ENCODE peak calls at places on chromosomes 11 and 22, in four cellular contexts. I is astrocyte of the spinal cord, L is natural killer cell, T is neural progenitor cell. C is an unnamed sample.

GRCh38 chr22:45575607-45576272 is 73.1 kb downstream of the FBLN1 start:
- DNase-seq in L (no peak), I (no peak), T (no peak), C (no peak)

GRCh38 chr11:121723261-121723741 is 270.5 kb upstream of the SORL1-AS1 start:
- DNase-seq in I (peak; percentile 71), T (peak; percentile 37), L (no peak), C (no peak)

GRCh38 chr11:2592559-2593392 is 107.0 kb downstream of the KCNQ1OT1 start:
- DNase-seq in I (no peak), T (no peak), L (peak; percentile 9), C (no peak)

GRCh38 chr11:128316541-128317206 is 270.7 kb downstream of the ETS1 start:
- DNase-seq in T (no peak), I (no peak), L (no peak), C (no peak)

GRCh38 chr22:40182231-40182835 is 4.6 kb downstream of the TNRC6B start:
- DNase-seq in T (no peak), I (no peak), L (no peak), C (no peak)

GRCh38 chr11:13120691-13121090 is 111.6 kb downstream of the RASSF10 start:
- DNase-seq in L (no peak), I (peak; percentile 75), T (no peak), C (no peak)

GRCh38 chr22:39287076-39287743 is 32.2 kb downstream of the RPL3 start:
- DNase-seq in I (no peak), L (no peak), T (no peak), C (no peak)

GRCh38 chr11:19980957-19981669 is 179.2 kb downstream of the DBX1 start:
- DNase-seq in T (no peak), L (no peak), I (peak; percentile 62), C (no peak)

GRCh38 chr11:114610550-114610949 is 15.0 kb upstream of the NXPE4 start:
- DNase-seq in I (no peak), L (no peak), T (no peak), C (no peak)

GRCh38 chr11:132114185-132114584 is 743.8 kb downstream of the NTM start:
- DNase-seq in I (no peak), T (peak; percentile 78), L (no peak), C (peak; percentile 19)

GRCh38 chr11:117716652-117717440 is 80.2 kb downstream of the DSCAML1 start:
- DNase-seq in L (no peak), I (no peak), T (no peak), C (no peak)

GRCh38 chr22:27399161-27399560 is 402.4 kb downstream of the MN1 start:
- DNase-seq in L (no peak), I (no peak), T (no peak), C (no peak)

GRCh38 chr11:47378011-47378835 is at the start of gene SPI1:
- DNase-seq in I (no peak), T (no peak), L (no peak), C (no peak)

GRCh38 chr11:61974766-61975631 is 7.6 kb upstream of the FTH1 start:
- DNase-seq in T (no peak), I (no peak), L (no peak), C (no peak)

GRCh38 chr11:41522391-41522790 is 62.9 kb upstream of the LRRC4C start:
- DNase-seq in I (peak; percentile 34), T (no peak), L (no peak), C (no peak)

GRCh38 chr22:17272511-17272991 is 53.3 kb upstream of the ADA2 start:
- DNase-seq in L (no peak), I (no peak), T (peak; percentile 72), C (no peak)

GRCh38 chr22:26687439-26687838 is 30.1 kb downstream of the MIAT start:
- DNase-seq in T (no peak), I (no peak), L (no peak), C (no peak)

GRCh38 chr11:117201906-117202305 is 2.7 kb downstream of the TAGLN start:
- DNase-seq in T (no peak), I (no peak), L (no peak), C (no peak)

GRCh38 chr11:58616594-58616993 is 5.9 kb upstream of the CNTF start:
- DNase-seq in I (peak; percentile 92), L (no peak), T (no peak), C (no peak)

GRCh38 chr22:27045103-27045940 is 387.9 kb downstream of the MIAT start:
- DNase-seq in L (no peak), I (peak; percentile 55), T (no peak), C (no peak)

GRCh38 chr11:92811341-92811740 is 158.1 kb upstream of the MTNR1B start:
- DNase-seq in T (no peak), I (no peak), L (no peak), C (no peak)

GRCh38 chr11:10758959-10759358 is 7.9 kb downstream of the CTR9 start:
- DNase-seq in I (no peak), T (no peak), L (no peak), C (no peak)

GRCh38 chr11:118342503-118343161 is at the start of gene CD3D:
- DNase-seq in I (no peak), L (no peak), T (no peak), C (no peak)

GRCh38 chr11:43895601-43896000 is 15.0 kb downstream of the ALKBH3 start:
- DNase-seq in I (no peak), T (no peak), L (no peak), C (no peak)

GRCh38 chr11:68142028-68142412 is 20.8 kb upstream of the CHKA start:
- DNase-seq in T (no peak), I (no peak), L (peak; percentile 26), C (no peak)

GRCh38 chr11:57073121-57073520 is 84.4 kb downstream of the OR5AK2 start:
- DNase-seq in I (no peak), T (no peak), L (no peak), C (no peak)

GRCh38 chr22:27699676-27700075 is 101.9 kb downstream of the MN1 start:
- DNase-seq in I (no peak), L (no peak), T (no peak), C (no peak)

GRCh38 chr11:67585911-67586310 is 2.3 kb downstream of the GSTP1 start:
- DNase-seq in L (no peak), T (no peak), I (no peak), C (no peak)

GRCh38 chr11:78265326-78265725 is 76.6 kb downstream of the USP35 start:
- DNase-seq in I (no peak), L (no peak), T (no peak), C (no peak)

GRCh38 chr11:26704249-26704648 is 17.6 kb downstream of the SLC5A12 start:
- DNase-seq in T (no peak), I (peak; percentile 12), L (no peak), C (no peak)

GRCh38 chr11:66272600-66272999 is 4.2 kb downstream of the RAB1B start:
- DNase-seq in L (peak; percentile 54), I (no peak), T (no peak), C (no peak)

GRCh38 chr11:2697871-2698270 is 1.9 kb downstream of the KCNQ1OT1 start:
- DNase-seq in I (no peak), L (no peak), T (no peak), C (no peak)

GRCh38 chr11:65479184-65480145 is 19.4 kb upstream of the MALAT1 start:
- DNase-seq in L (no peak), T (peak; percentile 74), I (peak; percentile 84), C (no peak)

DNA sequence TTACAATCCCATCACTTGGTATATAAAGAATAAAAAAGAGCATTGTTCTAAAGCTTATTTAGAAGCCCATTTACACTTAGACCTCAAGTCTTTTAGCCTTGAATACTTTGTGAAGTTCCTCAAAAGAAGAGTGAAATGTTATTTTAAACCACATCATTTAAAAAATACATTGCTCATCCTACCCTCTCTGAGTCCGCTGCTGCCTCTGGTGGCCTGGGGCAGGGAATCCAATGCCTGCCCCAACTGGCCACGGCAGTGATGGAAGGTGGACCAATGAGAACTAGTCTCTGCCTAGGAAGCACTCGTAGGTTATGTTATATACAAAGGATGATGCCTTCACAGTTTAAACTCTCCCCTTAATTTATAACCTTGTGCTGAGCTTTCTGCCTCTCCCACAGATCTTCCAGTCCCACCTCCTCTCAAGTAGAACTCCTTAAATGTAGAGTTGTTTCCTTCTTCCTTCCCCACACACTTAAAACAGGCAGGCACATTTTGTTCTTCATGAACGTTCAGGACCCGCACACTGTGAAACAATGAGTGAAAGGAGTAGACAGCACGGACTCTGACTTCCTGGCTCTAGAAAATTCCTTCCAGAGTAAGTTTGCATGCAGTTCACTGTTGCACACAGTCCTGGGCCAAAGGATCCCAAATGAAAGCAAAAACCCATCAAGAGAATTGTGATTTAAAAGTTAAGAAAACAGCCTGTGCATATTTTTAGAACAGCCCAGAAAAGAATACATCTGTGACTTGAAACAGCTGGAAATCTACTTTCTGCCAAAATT is 167.8 kb downstream of the RRAS2 start:
- DNase-seq in L (no peak), I (no peak), T (no peak), C (no peak)
- TF ChIP-seq CTCF in L (no peak), I (no peak), T (no peak), C (no peak)

DNA sequence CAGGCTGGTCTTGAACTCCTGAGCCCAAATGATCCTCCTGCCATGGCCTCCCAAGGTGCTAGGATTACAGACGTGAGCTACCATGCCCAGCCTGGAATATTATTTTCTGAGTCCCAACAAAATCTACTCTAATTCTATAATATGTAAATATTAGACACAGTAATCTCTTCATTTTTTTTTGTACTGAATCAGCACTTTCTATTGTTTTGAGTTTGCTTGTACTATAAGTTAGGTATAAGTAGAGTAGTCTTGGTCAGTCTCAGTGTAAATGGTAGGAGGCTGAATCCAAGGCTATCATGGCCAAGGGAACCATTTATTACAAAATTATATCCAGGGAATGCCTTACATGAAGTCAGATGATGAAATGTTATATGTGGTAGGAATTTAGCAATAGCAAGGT is 19.6 kb upstream of the OR6X1 start:
- DNase-seq in L (no peak), T (no peak), I (no peak), C (no peak)
- TF ChIP-seq CTCF in L (no peak), T (no peak), I (no peak), C (no peak)

GRCh38 chr11:95832763-95833162 is 42.5 kb downstream of the CEP57 start:
- DNase-seq in L (no peak), I (peak; percentile 38), T (no peak), C (no peak)

GRCh38 chr11:95833378-95833777 is 43.1 kb downstream of the CEP57 start:
- DNase-seq in I (no peak), L (no peak), T (no peak), C (no peak)

GRCh38 chr11:95831198-95831883 is 41.0 kb downstream of the CEP57 start:
- DNase-seq in T (no peak), I (peak; percentile 90), L (no peak), C (no peak)

GRCh38 chr11:95835351-95835750 is 45.1 kb downstream of the CEP57 start:
- DNase-seq in L (no peak), T (no peak), I (peak; percentile 55), C (no peak)

GRCh38 chr11:95835768-95836488 is 45.6 kb downstream of the CEP57 start:
- DNase-seq in L (no peak), I (peak; percentile 95), T (peak; percentile 88), C (peak; percentile 43)
- TF ChIP-seq CTCF in L (peak; percentile 79), I (peak; percentile 87), T (peak; percentile 97), C (peak; percentile 89)

DNA sequence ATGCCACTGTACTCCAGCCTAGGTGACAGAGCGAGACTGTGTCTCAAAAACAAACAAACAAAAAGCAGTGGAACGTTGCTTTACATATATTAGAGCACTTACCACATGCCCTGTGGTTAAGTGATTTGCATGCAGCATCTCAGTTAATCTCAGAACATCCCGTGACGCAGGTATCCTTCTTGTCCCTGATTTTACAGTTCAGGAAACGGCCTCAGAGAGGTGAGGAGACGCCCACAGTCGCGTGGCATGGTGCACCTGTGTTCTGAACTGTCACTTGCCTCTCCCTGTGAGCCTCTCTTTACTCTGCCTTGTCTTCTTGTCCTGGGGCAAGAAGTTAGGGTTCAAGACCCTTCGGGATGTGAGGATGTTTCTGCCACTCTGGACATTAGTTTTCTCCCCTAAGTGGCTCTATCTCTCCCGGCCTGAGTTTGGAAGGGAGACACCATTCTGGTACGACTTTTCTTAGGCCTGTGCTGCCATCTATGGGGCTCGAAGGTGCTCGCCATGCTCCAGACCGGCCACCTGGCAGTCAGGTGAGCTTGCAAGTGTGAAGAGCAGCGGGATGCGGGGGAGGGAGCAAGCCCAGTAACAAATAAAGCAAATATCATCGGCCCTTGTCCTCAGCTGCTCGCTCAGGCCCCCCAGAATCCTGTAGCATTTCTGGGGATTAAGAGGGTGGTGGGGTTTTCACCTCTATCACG is 25.6 kb downstream of the YWHAH start:
- DNase-seq in I (peak; percentile 62), L (peak; percentile 36), T (peak; percentile 88), C (peak; percentile 54)
- TF ChIP-seq CTCF in I (peak; percentile 74), L (no peak), T (peak; percentile 73), C (peak; percentile 70)